ENCODE peak calls at places on chromosome 16, in eight cellular contexts. O is heart right ventricle, T is SJSA1, A is hepatocyte, Q is adrenal gland, S is A673, P is OCI-LY7, W is neuronal stem cell. J is an unnamed sample.

GRCh38 chr16:85557976-85558589 is 55.0 kb upstream of the GSE1 start:
- DNase-seq in Q (no peak), T (no peak), S (no peak), W (no peak), O (no peak), P (peak), A (peak), J (no peak)

GRCh38 chr16:86723699-86724098 is 145.3 kb downstream of the FOXL1 start:
- DNase-seq in P (no peak), O (no peak), A (no peak), W (no peak), Q (no peak), T (no peak), S (no peak), J (no peak)

GRCh38 chr16:70476272-70477020 is 22.1 kb downstream of the FCSK start:
- DNase-seq in O (no peak), S (peak), W (no peak), A (no peak), P (no peak), Q (no peak), T (peak), J (no peak)

GRCh38 chr16:50323335-50324011 is 45.3 kb downstream of the BRD7 start:
- DNase-seq in A (peak), S (peak), T (peak), P (no peak), O (no peak), Q (peak), W (no peak), J (no peak)

GRCh38 chr16:70736454-70737376 is 50.9 kb upstream of the MTSS2 start:
- DNase-seq in Q (no peak), O (no peak), W (no peak), T (no peak), A (no peak), S (no peak), P (peak), J (no peak)

GRCh38 chr16:9384141-9384540 is 292.7 kb downstream of the HAPSTR1 start:
- DNase-seq in S (no peak), A (no peak), O (no peak), Q (peak), W (no peak), T (no peak), P (no peak), J (no peak)

GRCh38 chr16:50674831-50675230 is 6.3 kb downstream of the SNX20 start:
- DNase-seq in W (no peak), S (no peak), T (no peak), Q (no peak), P (no peak), A (no peak), O (no peak), J (no peak)

GRCh38 chr16:50360033-50360778 is 8.6 kb downstream of the BRD7 start:
- DNase-seq in Q (no peak), S (no peak), O (no peak), P (no peak), A (peak), W (no peak), T (no peak), J (no peak)

GRCh38 chr16:47995354-47995753 is 160.4 kb downstream of the ABCC12 start:
- DNase-seq in O (no peak), S (no peak), Q (no peak), W (no peak), A (no peak), T (no peak), P (no peak), J (no peak)

GRCh38 chr16:19119564-19119963 is 5.8 kb downstream of the ITPRIPL2 start:
- DNase-seq in W (no peak), Q (no peak), O (no peak), T (peak), S (peak), A (no peak), P (peak), J (no peak)

GRCh38 chr16:86653289-86654006 is 75.1 kb downstream of the FOXL1 start:
- DNase-seq in A (no peak), P (no peak), O (peak), S (no peak), Q (no peak), T (no peak), W (no peak), J (no peak)

GRCh38 chr16:27248036-27248435 is 20.5 kb downstream of the NSMCE1 start:
- DNase-seq in A (no peak), S (no peak), P (no peak), O (no peak), W (no peak), Q (no peak), T (no peak), J (no peak)

GRCh38 chr16:59463776-59464175 is 729.7 kb upstream of the GOT2 start:
- DNase-seq in S (no peak), A (no peak), Q (no peak), T (no peak), P (no peak), W (no peak), O (no peak), J (no peak)

GRCh38 chr16:66552288-66553143 is at the start of gene CKLF:
- DNase-seq in A (peak), T (peak), O (peak), Q (peak), P (peak), S (peak), W (peak), J (peak)

GRCh38 chr16:82382521-82382920 is 212.5 kb upstream of the MPHOSPH6 start:
- DNase-seq in S (no peak), Q (no peak), O (no peak), P (no peak), T (no peak), W (no peak), A (no peak), J (no peak)

GRCh38 chr16:68754117-68754792 is 17.2 kb downstream of the CDH1 start:
- DNase-seq in O (no peak), Q (no peak), S (no peak), T (no peak), A (no peak), P (no peak), W (no peak), J (no peak)

GRCh38 chr16:69563605-69564580 is 1.9 kb upstream of the NFAT5 start:
- DNase-seq in W (peak), S (peak), T (peak), P (peak), Q (no peak), O (no peak), A (peak), J (no peak)

GRCh38 chr16:50735629-50736122 is 6.2 kb upstream of the CYLD start:
- DNase-seq in W (no peak), P (no peak), O (no peak), Q (no peak), T (no peak), A (no peak), S (no peak), J (no peak)

GRCh38 chr16:69131167-69131748 is 1.1 kb downstream of the CHTF8 start:
- DNase-seq in S (peak), P (peak), T (no peak), W (peak), Q (no peak), A (peak), O (peak), J (no peak)

GRCh38 chr16:75198135-75198600 is 8.8 kb downstream of the CTRB2 start:
- DNase-seq in P (no peak), S (peak), O (no peak), T (peak), Q (no peak), W (no peak), A (peak), J (no peak)

GRCh38 chr16:63481060-63481459 is 1444.8 kb upstream of the CDH8 start:
- DNase-seq in O (no peak), Q (no peak), A (no peak), S (no peak), P (no peak), W (no peak), T (no peak), J (no peak)

GRCh38 chr16:86979984-86980553 is 337.1 kb downstream of the C16orf95 start:
- DNase-seq in S (no peak), A (no peak), O (no peak), T (no peak), P (no peak), Q (no peak), W (no peak), J (no peak)

GRCh38 chr16:54577566-54578180 is 291.1 kb upstream of the IRX3 start:
- DNase-seq in A (no peak), T (no peak), W (no peak), S (no peak), O (no peak), P (no peak), Q (no peak), J (no peak)

GRCh38 chr16:53509906-53510703 is 7.1 kb upstream of the AKTIP start:
- DNase-seq in O (peak), S (peak), Q (peak), T (peak), W (peak), P (peak), A (peak), J (peak)

GRCh38 chr16:30628628-30629342 is 18.6 kb upstream of the ZNF689 start:
- DNase-seq in Q (peak), A (peak), P (peak), T (peak), O (peak), W (peak), S (peak), J (peak)
- H3K4me3 ChIP-seq in Q (no peak), A (no peak), P (no peak), T (no peak), O (peak), W (no peak), S (no peak), J (no peak)

GRCh38 chr16:12146966-12147365 is 170.4 kb downstream of the SNX29 start:
- DNase-seq in Q (no peak), O (no peak), T (no peak), S (no peak), P (peak), W (no peak), A (no peak), J (no peak)

GRCh38 chr16:12145918-12146317 is 169.4 kb downstream of the SNX29 start:
- DNase-seq in O (no peak), W (no peak), S (no peak), P (peak), A (no peak), T (no peak), Q (no peak), J (no peak)

GRCh38 chr16:12142157-12142556 is 165.6 kb downstream of the SNX29 start:
- DNase-seq in A (no peak), O (peak), S (no peak), W (no peak), Q (no peak), T (no peak), P (no peak), J (no peak)

GRCh38 chr16:12143776-12144175 is 167.2 kb downstream of the SNX29 start:
- DNase-seq in W (no peak), Q (no peak), T (no peak), O (no peak), P (no peak), A (no peak), S (no peak), J (no peak)

GRCh38 chr16:12144355-12144754 is 167.8 kb downstream of the SNX29 start:
- DNase-seq in A (no peak), O (no peak), Q (no peak), P (no peak), S (no peak), W (no peak), T (no peak), J (no peak)
- H3K4me3 ChIP-seq in A (no peak), O (no peak), Q (no peak), P (no peak), S (no peak), W (no peak), T (no peak), J (no peak)

GRCh38 chr16:88769617-88770458 is 15.2 kb downstream of the PIEZO1 start:
- DNase-seq in O (no peak), A (peak), S (peak), Q (no peak), P (peak), T (peak), W (peak), J (no peak)
- H3K4me3 ChIP-seq in O (peak), A (no peak), S (peak), Q (no peak), P (no peak), T (peak), W (no peak), J (peak)

GRCh38 chr16:56041556-56042140 is 149.6 kb upstream of the GNAO1 start:
- DNase-seq in O (peak), P (peak), W (peak), T (no peak), S (peak), Q (no peak), A (peak), J (no peak)

GRCh38 chr16:56038564-56039098 is 152.7 kb upstream of the GNAO1 start:
- DNase-seq in S (no peak), Q (no peak), W (no peak), P (no peak), A (no peak), O (no peak), T (no peak), J (no peak)

GRCh38 chr16:56047307-56048234 is 143.7 kb upstream of the GNAO1 start:
- DNase-seq in W (no peak), T (no peak), O (peak), P (no peak), A (no peak), S (no peak), Q (no peak), J (no peak)

DNA sequence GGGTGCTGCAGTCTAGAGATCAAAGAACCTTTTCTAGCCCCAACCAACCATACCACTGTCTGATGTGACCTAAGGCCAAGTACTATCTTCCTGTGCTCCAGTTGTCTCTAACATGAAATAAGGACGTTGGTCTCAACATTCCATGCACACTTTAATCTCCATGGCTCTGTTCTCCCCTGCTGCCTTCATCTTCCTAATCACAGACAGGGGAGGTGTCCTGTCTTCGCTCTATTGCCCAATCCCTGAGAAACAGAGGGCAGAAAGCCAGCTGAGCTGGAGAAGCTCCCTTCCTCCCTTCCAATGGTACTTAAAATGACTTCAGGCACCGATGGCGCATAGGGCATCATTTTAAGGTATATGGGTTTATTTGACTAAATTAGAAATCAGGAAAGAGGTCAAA is 148.9 kb upstream of the GNAO1 start:
- DNase-seq in W (no peak), P (no peak), A (no peak), Q (no peak), O (no peak), T (no peak), S (no peak), J (no peak)
- H3K4me3 ChIP-seq in W (no peak), P (no peak), A (no peak), Q (no peak), O (no peak), T (no peak), S (no peak), J (no peak)

GRCh38 chr16:83554096-83554495 is 253.7 kb upstream of the HSBP1 start:
- DNase-seq in W (no peak), Q (no peak), O (no peak), S (no peak), P (no peak), T (no peak), A (no peak), J (no peak)

GRCh38 chr16:83552930-83553329 is 254.8 kb upstream of the HSBP1 start:
- DNase-seq in Q (no peak), W (no peak), O (no peak), P (no peak), S (no peak), T (no peak), A (no peak), J (no peak)

GRCh38 chr16:83552193-83552592 is 255.6 kb upstream of the HSBP1 start:
- DNase-seq in W (no peak), O (no peak), S (peak), A (no peak), P (no peak), T (peak), Q (no peak), J (no peak)

DNA sequence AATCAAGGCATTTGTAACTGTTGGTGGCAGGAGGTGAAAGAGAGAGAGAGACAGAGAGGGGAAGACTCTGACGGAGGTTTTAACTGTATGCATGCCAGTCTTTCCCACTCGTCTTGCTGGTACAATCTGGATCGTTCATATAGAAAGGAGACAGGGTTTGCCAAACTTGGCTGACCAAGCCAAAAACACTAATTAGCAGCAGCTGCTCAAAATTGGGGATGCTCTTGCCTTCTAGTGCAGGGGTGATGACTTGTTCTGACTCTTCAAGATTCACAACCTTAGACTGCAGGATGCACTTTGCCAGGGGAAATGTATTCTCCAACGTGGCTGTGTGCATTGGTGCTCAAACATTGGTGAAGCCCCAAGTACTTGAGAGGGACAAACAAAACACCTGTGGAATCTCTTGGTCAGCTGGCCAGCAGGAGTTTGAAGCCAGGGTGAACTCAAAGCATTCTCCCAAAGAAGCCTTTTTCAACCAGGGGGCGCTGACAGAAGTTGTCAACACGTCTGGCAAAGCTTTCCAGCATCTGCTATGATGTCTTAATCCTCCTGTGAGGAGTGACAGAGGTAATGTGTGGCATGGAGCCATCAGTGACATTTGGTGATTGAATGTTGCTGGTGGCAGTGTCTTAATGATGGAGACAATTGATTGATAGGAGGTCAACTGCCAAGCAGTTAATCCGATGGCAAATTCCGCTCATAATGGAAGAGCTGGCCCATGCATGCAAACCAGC is 257.8 kb upstream of the HSBP1 start:
- DNase-seq in S (no peak), O (no peak), P (no peak), W (no peak), A (no peak), T (no peak), Q (no peak), J (no peak)
- H3K4me3 ChIP-seq in S (no peak), O (no peak), P (no peak), W (no peak), A (no peak), T (no peak), Q (no peak), J (no peak)

GRCh38 chr16:89164847-89165684 is 6.5 kb upstream of the CDH15 start:
- DNase-seq in O (no peak), W (no peak), A (no peak), S (no peak), T (no peak), P (no peak), Q (no peak), J (no peak)

GRCh38 chr16:89167425-89167941 is 4.1 kb upstream of the CDH15 start:
- DNase-seq in Q (peak), W (peak), P (peak), O (peak), T (peak), A (peak), S (peak), J (peak)

GRCh38 chr16:89168381-89169189 is 3.0 kb upstream of the CDH15 start:
- DNase-seq in Q (no peak), A (no peak), P (peak), S (no peak), T (no peak), W (no peak), O (no peak), J (no peak)

GRCh38 chr16:89164436-89164835 is 7.1 kb upstream of the CDH15 start:
- DNase-seq in W (peak), Q (no peak), O (no peak), A (no peak), S (no peak), T (no peak), P (no peak), J (no peak)

GRCh38 chr16:89166696-89167424 is 4.7 kb upstream of the CDH15 start:
- DNase-seq in A (no peak), S (no peak), W (no peak), P (no peak), O (no peak), T (no peak), Q (no peak), J (no peak)
- H3K4me3 ChIP-seq in A (no peak), S (no peak), W (no peak), P (no peak), O (no peak), T (no peak), Q (no peak), J (no peak)

GRCh38 chr16:30948956-30949654 is at the start of gene ORAI3:
- DNase-seq in A (peak), P (peak), T (peak), O (peak), W (peak), Q (peak), S (peak), J (peak)

GRCh38 chr16:30948087-30948955 is 547 bp upstream of the ORAI3 start:
- DNase-seq in T (peak), A (peak), S (peak), W (peak), Q (peak), P (no peak), O (peak), J (peak)

GRCh38 chr16:30944352-30944751 is 4.5 kb upstream of the ORAI3 start:
- DNase-seq in S (no peak), A (no peak), O (no peak), T (no peak), Q (no peak), W (no peak), P (no peak), J (no peak)

GRCh38 chr16:30947533-30948086 is 1.3 kb upstream of the ORAI3 start:
- DNase-seq in P (no peak), W (no peak), A (peak), Q (no peak), O (no peak), T (no peak), S (no peak), J (no peak)

GRCh38 chr16:30946671-30947532 is 2.0 kb upstream of the ORAI3 start:
- DNase-seq in A (no peak), T (no peak), Q (no peak), S (no peak), O (no peak), W (no peak), P (no peak), J (no peak)
- H3K4me3 ChIP-seq in A (no peak), T (no peak), Q (no peak), S (no peak), O (no peak), W (no peak), P (no peak), J (no peak)

DNA sequence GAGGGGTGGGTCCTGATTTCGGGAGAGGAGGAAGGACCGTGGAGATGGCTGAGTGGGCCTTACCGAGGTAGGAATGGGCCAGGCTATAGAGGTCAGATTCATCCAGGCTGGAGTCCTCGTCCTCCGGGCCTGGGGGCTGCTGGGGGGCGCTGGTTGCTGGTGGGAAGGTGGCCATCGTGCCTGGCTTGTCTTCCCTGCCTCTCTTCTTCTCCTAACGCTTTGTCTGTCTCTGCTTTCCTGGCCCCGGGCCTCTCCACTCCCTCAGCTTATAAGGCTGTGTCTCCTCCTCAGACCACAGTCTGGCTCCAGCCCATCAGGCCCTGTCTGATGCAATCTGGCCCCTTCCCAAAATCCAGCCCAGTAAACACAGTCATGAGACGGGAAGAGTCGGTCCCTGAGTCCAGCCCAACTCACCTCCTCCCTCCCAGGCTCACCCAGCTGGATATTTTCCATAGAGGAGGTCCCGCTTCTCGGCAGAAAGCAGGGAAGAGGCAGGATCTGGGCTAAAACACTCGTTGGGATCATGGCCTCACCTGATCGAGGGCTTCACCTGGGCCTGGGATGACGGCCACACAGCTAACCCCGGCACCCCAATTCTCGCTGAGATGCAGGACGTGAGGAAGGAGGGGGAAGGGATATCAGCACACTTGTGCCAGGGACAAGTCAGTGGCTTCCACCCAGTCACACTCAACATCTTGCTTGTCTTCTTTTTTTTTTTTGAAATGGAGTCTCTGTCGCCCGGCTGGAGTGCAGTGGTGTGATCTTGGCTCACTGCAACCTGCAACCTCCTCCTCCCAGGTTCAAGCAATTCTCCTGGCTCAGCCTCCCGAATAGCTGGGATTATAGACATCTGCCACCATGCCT is at the start of gene NUPR1:
- DNase-seq in W (no peak), O (peak), A (peak), P (no peak), T (peak), S (no peak), Q (peak), J (peak)
- H3K4me3 ChIP-seq in W (no peak), O (peak), A (no peak), P (no peak), T (no peak), S (no peak), Q (peak), J (peak)

J was measured in breast epithelium.